ENCODE peak calls at places on chromosomes 5 and 9, in eight cellular contexts. G, F, V, L, W, Z, O and Y are unnamed samples.

GRCh38 chr9:133715866-133716563 is 22.1 kb downstream of the SARDH start:
- DNase-seq in G (peak), F (no peak), V (no peak), L (no peak), W (peak), Z (peak), O (no peak), Y (no peak)

GRCh38 chr9:83584995-83585394 is 37.9 kb upstream of the IDNK start:
- DNase-seq in G (no peak), F (no peak), V (no peak), L (no peak), W (no peak), Z (no peak), O (no peak), Y (no peak)

GRCh38 chr9:86460211-86461002 is 106.2 kb upstream of the TUT7 start:
- DNase-seq in G (no peak), F (no peak), V (no peak), L (no peak), W (no peak), Z (no peak), O (no peak), Y (no peak)

GRCh38 chr5:1500411-1501091 is 23.2 kb downstream of the LPCAT1 start:
- DNase-seq in G (no peak), F (no peak), V (peak), L (no peak), W (no peak), Z (no peak), O (peak), Y (peak)

GRCh38 chr5:78541058-78541624 is 107.4 kb downstream of the LHFPL2 start:
- DNase-seq in G (no peak), F (no peak), V (no peak), L (no peak), W (no peak), Z (no peak), O (no peak), Y (no peak)

GRCh38 chr5:39209924-39210323 is 9.4 kb downstream of the FYB1 start:
- DNase-seq in G (peak), F (no peak), V (peak), L (peak), W (no peak), Z (peak), O (no peak), Y (no peak)

GRCh38 chr9:89597711-89598707 is 6.8 kb upstream of the GADD45G start:
- DNase-seq in G (peak), F (no peak), V (peak), L (no peak), W (peak), Z (peak), O (peak), Y (peak)

GRCh38 chr5:142356318-142356715 is 31.5 kb upstream of the SPRY4 start:
- DNase-seq in G (no peak), F (no peak), V (no peak), L (no peak), W (no peak), Z (no peak), O (no peak), Y (no peak)

GRCh38 chr5:76838481-76839261 is 11.1 kb upstream of the S100Z start:
- DNase-seq in G (no peak), F (no peak), V (no peak), L (no peak), W (no peak), Z (no peak), O (no peak), Y (no peak)

GRCh38 chr5:62555930-62556329 is 22.7 kb upstream of the LRRC70 start:
- DNase-seq in G (no peak), F (no peak), V (no peak), L (no peak), W (no peak), Z (no peak), O (no peak), Y (no peak)

GRCh38 chr5:152140391-152140790 is 215.7 kb upstream of the GLRA1 start:
- DNase-seq in G (no peak), F (no peak), V (no peak), L (no peak), W (no peak), Z (no peak), O (no peak), Y (no peak)

GRCh38 chr9:133891741-133892140 is 100.4 kb downstream of the VAV2 start:
- DNase-seq in G (no peak), F (peak), V (no peak), L (no peak), W (no peak), Z (no peak), O (no peak), Y (no peak)

GRCh38 chr9:92247296-92247695 is 46.2 kb downstream of the IARS1 start:
- DNase-seq in G (no peak), F (no peak), V (no peak), L (no peak), W (no peak), Z (no peak), O (no peak), Y (no peak)

GRCh38 chr9:88534456-88535225 is at the start of gene NXNL2:
- DNase-seq in G (no peak), F (peak), V (peak), L (no peak), W (peak), Z (no peak), O (peak), Y (peak)

GRCh38 chr5:171647043-171647899 is 138.3 kb upstream of the SMIM23 start:
- DNase-seq in G (no peak), F (no peak), V (no peak), L (no peak), W (no peak), Z (peak), O (no peak), Y (no peak)

GRCh38 chr5:174608631-174609097 is 115.7 kb upstream of the MSX2 start:
- DNase-seq in G (no peak), F (no peak), V (peak), L (no peak), W (peak), Z (no peak), O (peak), Y (peak)

GRCh38 chr5:60961685-60962084 is 16.7 kb downstream of the NDUFAF2 start:
- DNase-seq in G (no peak), F (no peak), V (no peak), L (no peak), W (no peak), Z (peak), O (no peak), Y (no peak)

GRCh38 chr5:142036918-142037317 is 24.1 kb upstream of the GNPDA1 start:
- DNase-seq in G (no peak), F (no peak), V (no peak), L (no peak), W (no peak), Z (no peak), O (no peak), Y (no peak)